ENCODE peak calls at places on chromosomes 5 and 9, in nine cellular contexts. One of them, this sample, is unnamed.

GRCh38 chr5:106759581-106759980 is 911.2 kb downstream of the EFNA5 start:
- DNase-seq in naive thymus-derived CD8-positive, alpha-beta T cell: no peak
- DNase-seq in EL: no peak
- DNase-seq in ascending aorta: no peak
- DNase-seq in neuronal stem cell: no peak
- DNase-seq in activated CD8-positive, alpha-beta memory T cell treated with anti-CD3 and anti-CD28 coated beads for 1 hour: no peak
- DNase-seq in AG09319: no peak
- DNase-seq in activated naive CD8-positive, alpha-beta T cell treated with anti-CD3 and anti-CD28 coated beads, Interleukin-2, amount 50 U/mL, for 24 hours: no peak
- DNase-seq in RPMI8226: peak; percentile 77
- DNase-seq in this sample: no peak

GRCh38 chr9:105697871-105698270 is 3.5 kb downstream of the TMEM38B start:
- DNase-seq in naive thymus-derived CD8-positive, alpha-beta T cell: no peak
- DNase-seq in EL: peak; percentile 27
- DNase-seq in ascending aorta: no peak
- DNase-seq in neuronal stem cell: no peak
- DNase-seq in activated CD8-positive, alpha-beta memory T cell treated with anti-CD3 and anti-CD28 coated beads for 1 hour: no peak
- DNase-seq in AG09319: no peak
- DNase-seq in activated naive CD8-positive, alpha-beta T cell treated with anti-CD3 and anti-CD28 coated beads, Interleukin-2, amount 50 U/mL, for 24 hours: no peak
- DNase-seq in RPMI8226: no peak
- DNase-seq in this sample: no peak

GRCh38 chr5:176744584-176744965 is 65.8 kb upstream of the UNC5A start:
- DNase-seq in naive thymus-derived CD8-positive, alpha-beta T cell: no peak
- DNase-seq in EL: no peak
- DNase-seq in ascending aorta: peak; percentile 9
- DNase-seq in neuronal stem cell: no peak
- DNase-seq in activated CD8-positive, alpha-beta memory T cell treated with anti-CD3 and anti-CD28 coated beads for 1 hour: no peak
- DNase-seq in AG09319: no peak
- DNase-seq in activated naive CD8-positive, alpha-beta T cell treated with anti-CD3 and anti-CD28 coated beads, Interleukin-2, amount 50 U/mL, for 24 hours: no peak
- DNase-seq in RPMI8226: no peak
- DNase-seq in this sample: no peak

GRCh38 chr9:137228515-137228967 is 1.2 kb downstream of the RNF224 start:
- DNase-seq in naive thymus-derived CD8-positive, alpha-beta T cell: no peak
- DNase-seq in EL: no peak
- DNase-seq in ascending aorta: no peak
- DNase-seq in neuronal stem cell: no peak
- DNase-seq in activated CD8-positive, alpha-beta memory T cell treated with anti-CD3 and anti-CD28 coated beads for 1 hour: no peak
- DNase-seq in AG09319: no peak
- DNase-seq in activated naive CD8-positive, alpha-beta T cell treated with anti-CD3 and anti-CD28 coated beads, Interleukin-2, amount 50 U/mL, for 24 hours: no peak
- DNase-seq in RPMI8226: no peak
- DNase-seq in this sample: no peak

GRCh38 chr9:124068248-124068647 is 56.7 kb downstream of the LHX2 start:
- DNase-seq in naive thymus-derived CD8-positive, alpha-beta T cell: no peak
- DNase-seq in EL: no peak
- DNase-seq in ascending aorta: no peak
- DNase-seq in neuronal stem cell: no peak
- DNase-seq in activated CD8-positive, alpha-beta memory T cell treated with anti-CD3 and anti-CD28 coated beads for 1 hour: no peak
- DNase-seq in AG09319: no peak
- DNase-seq in activated naive CD8-positive, alpha-beta T cell treated with anti-CD3 and anti-CD28 coated beads, Interleukin-2, amount 50 U/mL, for 24 hours: no peak
- DNase-seq in RPMI8226: no peak
- DNase-seq in this sample: no peak

GRCh38 chr5:140608730-140609520 is 24.1 kb downstream of the CD14 start:
- DNase-seq in naive thymus-derived CD8-positive, alpha-beta T cell: no peak
- DNase-seq in EL: no peak
- DNase-seq in ascending aorta: peak; percentile 67
- DNase-seq in neuronal stem cell: no peak
- DNase-seq in activated CD8-positive, alpha-beta memory T cell treated with anti-CD3 and anti-CD28 coated beads for 1 hour: no peak
- DNase-seq in AG09319: no peak
- DNase-seq in activated naive CD8-positive, alpha-beta T cell treated with anti-CD3 and anti-CD28 coated beads, Interleukin-2, amount 50 U/mL, for 24 hours: no peak
- DNase-seq in RPMI8226: peak; percentile 40
- DNase-seq in this sample: no peak

GRCh38 chr5:9898319-9898718 is 268.2 kb upstream of the TAS2R1 start:
- DNase-seq in naive thymus-derived CD8-positive, alpha-beta T cell: no peak
- DNase-seq in EL: peak; percentile 51
- DNase-seq in ascending aorta: no peak
- DNase-seq in neuronal stem cell: peak; percentile 15
- DNase-seq in activated CD8-positive, alpha-beta memory T cell treated with anti-CD3 and anti-CD28 coated beads for 1 hour: no peak
- DNase-seq in AG09319: peak; percentile 16
- DNase-seq in activated naive CD8-positive, alpha-beta T cell treated with anti-CD3 and anti-CD28 coated beads, Interleukin-2, amount 50 U/mL, for 24 hours: no peak
- DNase-seq in RPMI8226: peak; percentile 8
- DNase-seq in this sample: no peak

GRCh38 chr9:108463927-108464606 is 391.7 kb downstream of the ACTL7B start:
- DNase-seq in naive thymus-derived CD8-positive, alpha-beta T cell: no peak
- DNase-seq in EL: no peak
- DNase-seq in ascending aorta: no peak
- DNase-seq in neuronal stem cell: no peak
- DNase-seq in activated CD8-positive, alpha-beta memory T cell treated with anti-CD3 and anti-CD28 coated beads for 1 hour: no peak
- DNase-seq in AG09319: no peak
- DNase-seq in activated naive CD8-positive, alpha-beta T cell treated with anti-CD3 and anti-CD28 coated beads, Interleukin-2, amount 50 U/mL, for 24 hours: no peak
- DNase-seq in RPMI8226: no peak
- DNase-seq in this sample: no peak

GRCh38 chr5:13976867-13977479 is 32.5 kb upstream of the DNAH5 start:
- DNase-seq in naive thymus-derived CD8-positive, alpha-beta T cell: no peak
- DNase-seq in EL: peak; percentile 68
- DNase-seq in ascending aorta: no peak
- DNase-seq in neuronal stem cell: peak; percentile 18
- DNase-seq in activated CD8-positive, alpha-beta memory T cell treated with anti-CD3 and anti-CD28 coated beads for 1 hour: no peak
- DNase-seq in AG09319: no peak
- DNase-seq in activated naive CD8-positive, alpha-beta T cell treated with anti-CD3 and anti-CD28 coated beads, Interleukin-2, amount 50 U/mL, for 24 hours: no peak
- DNase-seq in RPMI8226: peak; percentile 43
- DNase-seq in this sample: no peak

GRCh38 chr5:61866930-61867329 is 439.1 kb upstream of the KIF2A start:
- DNase-seq in naive thymus-derived CD8-positive, alpha-beta T cell: no peak
- DNase-seq in EL: peak; percentile 63
- DNase-seq in ascending aorta: no peak
- DNase-seq in neuronal stem cell: no peak
- DNase-seq in activated CD8-positive, alpha-beta memory T cell treated with anti-CD3 and anti-CD28 coated beads for 1 hour: no peak
- DNase-seq in AG09319: no peak
- DNase-seq in activated naive CD8-positive, alpha-beta T cell treated with anti-CD3 and anti-CD28 coated beads, Interleukin-2, amount 50 U/mL, for 24 hours: no peak
- DNase-seq in RPMI8226: no peak
- DNase-seq in this sample: no peak

GRCh38 chr5:52799358-52799982 is 11.8 kb downstream of the ITGA1 start:
- DNase-seq in naive thymus-derived CD8-positive, alpha-beta T cell: no peak
- DNase-seq in EL: peak; percentile 91
- DNase-seq in ascending aorta: peak; percentile 87
- DNase-seq in neuronal stem cell: peak; percentile 67
- DNase-seq in activated CD8-positive, alpha-beta memory T cell treated with anti-CD3 and anti-CD28 coated beads for 1 hour: no peak
- DNase-seq in AG09319: no peak
- DNase-seq in activated naive CD8-positive, alpha-beta T cell treated with anti-CD3 and anti-CD28 coated beads, Interleukin-2, amount 50 U/mL, for 24 hours: peak; percentile 28
- DNase-seq in RPMI8226: peak; percentile 44
- DNase-seq in this sample: peak; percentile 30

GRCh38 chr9:7147136-7148090 is 389.6 kb downstream of the KDM4C start:
- DNase-seq in naive thymus-derived CD8-positive, alpha-beta T cell: no peak
- DNase-seq in EL: no peak
- DNase-seq in ascending aorta: no peak
- DNase-seq in neuronal stem cell: no peak
- DNase-seq in activated CD8-positive, alpha-beta memory T cell treated with anti-CD3 and anti-CD28 coated beads for 1 hour: no peak
- DNase-seq in AG09319: no peak
- DNase-seq in activated naive CD8-positive, alpha-beta T cell treated with anti-CD3 and anti-CD28 coated beads, Interleukin-2, amount 50 U/mL, for 24 hours: no peak
- DNase-seq in RPMI8226: no peak
- DNase-seq in this sample: no peak

GRCh38 chr5:112238473-112238872 is 180.6 kb downstream of the EPB41L4A start:
- DNase-seq in naive thymus-derived CD8-positive, alpha-beta T cell: no peak
- DNase-seq in EL: no peak
- DNase-seq in ascending aorta: no peak
- DNase-seq in neuronal stem cell: no peak
- DNase-seq in activated CD8-positive, alpha-beta memory T cell treated with anti-CD3 and anti-CD28 coated beads for 1 hour: no peak
- DNase-seq in AG09319: no peak
- DNase-seq in activated naive CD8-positive, alpha-beta T cell treated with anti-CD3 and anti-CD28 coated beads, Interleukin-2, amount 50 U/mL, for 24 hours: no peak
- DNase-seq in RPMI8226: no peak
- DNase-seq in this sample: no peak

GRCh38 chr9:137077010-137077747 is at the start of gene UAP1L1:
- DNase-seq in naive thymus-derived CD8-positive, alpha-beta T cell: peak; percentile 54
- DNase-seq in EL: peak; percentile 66
- DNase-seq in ascending aorta: peak; percentile 82
- DNase-seq in neuronal stem cell: no peak
- DNase-seq in activated CD8-positive, alpha-beta memory T cell treated with anti-CD3 and anti-CD28 coated beads for 1 hour: peak; percentile 29
- DNase-seq in AG09319: no peak
- DNase-seq in activated naive CD8-positive, alpha-beta T cell treated with anti-CD3 and anti-CD28 coated beads, Interleukin-2, amount 50 U/mL, for 24 hours: peak; percentile 66
- DNase-seq in RPMI8226: peak; percentile 80
- DNase-seq in this sample: peak; percentile 72

GRCh38 chr9:15178621-15179020 is 128.4 kb downstream of the TTC39B start:
- DNase-seq in naive thymus-derived CD8-positive, alpha-beta T cell: no peak
- DNase-seq in EL: no peak
- DNase-seq in ascending aorta: no peak
- DNase-seq in neuronal stem cell: no peak
- DNase-seq in activated CD8-positive, alpha-beta memory T cell treated with anti-CD3 and anti-CD28 coated beads for 1 hour: no peak
- DNase-seq in AG09319: no peak
- DNase-seq in activated naive CD8-positive, alpha-beta T cell treated with anti-CD3 and anti-CD28 coated beads, Interleukin-2, amount 50 U/mL, for 24 hours: no peak
- DNase-seq in RPMI8226: no peak
- DNase-seq in this sample: no peak

GRCh38 chr5:173668245-173668800 is 51.9 kb upstream of the BOD1 start:
- DNase-seq in naive thymus-derived CD8-positive, alpha-beta T cell: no peak
- DNase-seq in EL: no peak
- DNase-seq in ascending aorta: peak; percentile 38
- DNase-seq in neuronal stem cell: no peak
- DNase-seq in activated CD8-positive, alpha-beta memory T cell treated with anti-CD3 and anti-CD28 coated beads for 1 hour: no peak
- DNase-seq in AG09319: no peak
- DNase-seq in activated naive CD8-positive, alpha-beta T cell treated with anti-CD3 and anti-CD28 coated beads, Interleukin-2, amount 50 U/mL, for 24 hours: no peak
- DNase-seq in RPMI8226: no peak
- DNase-seq in this sample: no peak

GRCh38 chr5:175712681-175713085 is 54.8 kb downstream of the HRH2 start:
- DNase-seq in naive thymus-derived CD8-positive, alpha-beta T cell: no peak
- DNase-seq in EL: no peak
- DNase-seq in ascending aorta: peak; percentile 44
- DNase-seq in neuronal stem cell: no peak
- DNase-seq in activated CD8-positive, alpha-beta memory T cell treated with anti-CD3 and anti-CD28 coated beads for 1 hour: no peak
- DNase-seq in AG09319: no peak
- DNase-seq in activated naive CD8-positive, alpha-beta T cell treated with anti-CD3 and anti-CD28 coated beads, Interleukin-2, amount 50 U/mL, for 24 hours: no peak
- DNase-seq in RPMI8226: no peak
- DNase-seq in this sample: no peak

GRCh38 chr5:103505581-103506305 is 56.8 kb downstream of the NUDT12 start:
- DNase-seq in naive thymus-derived CD8-positive, alpha-beta T cell: no peak
- DNase-seq in EL: peak; percentile 80
- DNase-seq in ascending aorta: no peak
- DNase-seq in neuronal stem cell: no peak
- DNase-seq in activated CD8-positive, alpha-beta memory T cell treated with anti-CD3 and anti-CD28 coated beads for 1 hour: no peak
- DNase-seq in AG09319: peak; percentile 43
- DNase-seq in activated naive CD8-positive, alpha-beta T cell treated with anti-CD3 and anti-CD28 coated beads, Interleukin-2, amount 50 U/mL, for 24 hours: no peak
- DNase-seq in RPMI8226: no peak
- DNase-seq in this sample: no peak

GRCh38 chr5:138180183-138180782 is 1.4 kb downstream of the KIF20A start:
- DNase-seq in naive thymus-derived CD8-positive, alpha-beta T cell: peak; percentile 2
- DNase-seq in EL: peak; percentile 80
- DNase-seq in ascending aorta: no peak
- DNase-seq in neuronal stem cell: peak; percentile 45
- DNase-seq in activated CD8-positive, alpha-beta memory T cell treated with anti-CD3 and anti-CD28 coated beads for 1 hour: no peak
- DNase-seq in AG09319: no peak
- DNase-seq in activated naive CD8-positive, alpha-beta T cell treated with anti-CD3 and anti-CD28 coated beads, Interleukin-2, amount 50 U/mL, for 24 hours: no peak
- DNase-seq in RPMI8226: peak; percentile 70
- DNase-seq in this sample: no peak

GRCh38 chr5:151213803-151214613 is 9.9 kb downstream of the CCDC69 start:
- DNase-seq in naive thymus-derived CD8-positive, alpha-beta T cell: peak; percentile 82
- DNase-seq in EL: peak; percentile 35
- DNase-seq in ascending aorta: peak; percentile 85
- DNase-seq in neuronal stem cell: no peak
- DNase-seq in activated CD8-positive, alpha-beta memory T cell treated with anti-CD3 and anti-CD28 coated beads for 1 hour: peak; percentile 70
- DNase-seq in AG09319: no peak
- DNase-seq in activated naive CD8-positive, alpha-beta T cell treated with anti-CD3 and anti-CD28 coated beads, Interleukin-2, amount 50 U/mL, for 24 hours: peak; percentile 86
- DNase-seq in RPMI8226: peak; percentile 75
- DNase-seq in this sample: peak; percentile 86

GRCh38 chr5:42005561-42006153 is 80.6 kb downstream of the FBXO4 start:
- DNase-seq in naive thymus-derived CD8-positive, alpha-beta T cell: no peak
- DNase-seq in EL: peak; percentile 19
- DNase-seq in ascending aorta: no peak
- DNase-seq in neuronal stem cell: no peak
- DNase-seq in activated CD8-positive, alpha-beta memory T cell treated with anti-CD3 and anti-CD28 coated beads for 1 hour: no peak
- DNase-seq in AG09319: no peak
- DNase-seq in activated naive CD8-positive, alpha-beta T cell treated with anti-CD3 and anti-CD28 coated beads, Interleukin-2, amount 50 U/mL, for 24 hours: no peak
- DNase-seq in RPMI8226: peak; percentile 17
- DNase-seq in this sample: no peak

This sample was measured in stimulated activated naive CD8-positive, alpha-beta T cell treated with anti-CD3 and anti-CD28 coated beads, Interleukin-15, Interleukin-2, amounts not matched to agents 100 U/mL and 50 U/mL, for 24 hours.